ENCODE peak calls at places on chromosomes 12 and 14, in five cellular contexts. N is GM23338, Z is colonic mucosa, R is GM12865, W is brain microvascular endothelial cell. I is an unnamed sample.

GRCh38 chr12:32768518-32768917 is 12.8 kb upstream of the YARS2 start:
- DNase-seq in Z (no peak), R (no peak), W (no peak), N (no peak), I (no peak)

GRCh38 chr14:86217523-86217922 is 687.6 kb downstream of the FLRT2 start:
- DNase-seq in Z (no peak), R (no peak), W (no peak), N (peak; percentile 49), I (no peak)

GRCh38 chr12:49847161-49847560 is 4.3 kb upstream of the BCDIN3D start:
- DNase-seq in W (no peak), R (peak; percentile 35), Z (no peak), N (no peak), I (no peak)

GRCh38 chr12:75589801-75590200 is 78.4 kb upstream of the KRR1 start:
- DNase-seq in Z (no peak), W (no peak), N (no peak), R (no peak), I (no peak)

GRCh38 chr12:51994959-51995358 is 11.8 kb upstream of the TAMALIN start:
- DNase-seq in W (no peak), N (no peak), Z (no peak), R (no peak), I (no peak)

GRCh38 chr12:51475543-51475942 is 50.9 kb downstream of the SLC4A8 start:
- DNase-seq in N (no peak), Z (no peak), W (no peak), R (no peak), I (no peak)

GRCh38 chr14:21041676-21042433 is at the start of gene RNASE7:
- DNase-seq in N (no peak), Z (no peak), R (no peak), W (peak; percentile 48), I (no peak)

GRCh38 chr14:105187935-105188524 is 6.9 kb upstream of the NUDT14 start:
- DNase-seq in W (no peak), R (no peak), N (no peak), Z (peak; percentile 71), I (no peak)

GRCh38 chr14:68815288-68816182 is 22.7 kb upstream of the ZFP36L1 start:
- DNase-seq in R (peak; percentile 70), W (no peak), N (no peak), Z (no peak), I (no peak)

GRCh38 chr12:55823419-55823818 is 5.6 kb downstream of the ORMDL2 start:
- DNase-seq in R (no peak), Z (no peak), W (no peak), N (no peak), I (no peak)

GRCh38 chr12:55818140-55818728 is 393 bp downstream of the ORMDL2 start:
- DNase-seq in Z (no peak), R (no peak), W (no peak), N (no peak), I (no peak)

GRCh38 chr12:55822228-55822627 is 4.4 kb downstream of the ORMDL2 start:
- DNase-seq in R (no peak), Z (peak; percentile 37), N (peak; percentile 67), W (no peak), I (no peak)

GRCh38 chr12:55818886-55819285 is 1.0 kb downstream of the ORMDL2 start:
- DNase-seq in Z (no peak), N (no peak), W (no peak), R (no peak), I (no peak)

GRCh38 chr12:55820679-55821078 is 2.8 kb downstream of the ORMDL2 start:
- DNase-seq in N (peak; percentile 53), W (no peak), Z (no peak), R (no peak), I (no peak)
- TF ChIP-seq CTCF in N (peak; percentile 54), W (peak; percentile 45), Z (no peak), R (peak; percentile 4), I (peak; percentile 12)

GRCh38 chr14:32311294-32312009 is 17.6 kb upstream of the AKAP6 start:
- DNase-seq in R (no peak), W (no peak), Z (no peak), N (no peak), I (no peak)
- TF ChIP-seq CTCF in R (no peak), W (no peak), Z (no peak), N (no peak), I (no peak)

DNA sequence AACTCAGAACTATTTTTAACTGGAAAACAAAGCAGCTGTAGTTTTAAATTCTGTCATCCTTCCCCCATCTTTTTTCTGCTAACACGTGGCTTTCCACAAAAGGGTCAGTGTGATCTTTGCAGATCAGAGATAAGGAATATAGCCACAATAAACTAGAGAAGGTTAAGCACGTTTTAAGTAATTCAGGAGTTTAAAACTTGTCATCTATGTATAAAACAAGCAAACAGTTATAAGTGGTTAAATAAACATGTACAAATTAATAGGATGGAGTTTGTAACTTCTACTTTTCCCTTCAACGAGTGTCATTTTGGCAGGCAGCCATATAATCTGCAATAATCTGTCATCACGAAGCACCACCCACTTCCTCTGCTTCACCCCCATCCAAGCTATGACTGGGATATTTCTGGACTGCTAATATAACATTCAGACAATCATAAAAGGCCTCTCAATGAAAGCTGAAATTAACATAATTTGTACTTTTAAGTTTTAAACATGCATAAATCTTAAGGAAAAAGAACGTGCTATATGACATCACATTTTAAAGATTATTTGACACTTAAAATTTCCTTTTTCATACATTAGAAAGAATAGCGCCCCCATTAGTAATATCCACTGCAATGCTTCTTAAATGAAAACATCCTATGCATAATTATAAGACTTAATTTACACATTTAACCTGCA is 15.2 kb downstream of the TAOK3 start:
- DNase-seq in R (peak; percentile 86), W (peak; percentile 74), Z (peak; percentile 71), N (no peak), I (no peak)
- TF ChIP-seq CTCF in R (peak; percentile 25), W (no peak), Z (no peak), N (peak; percentile 50), I (no peak)

GRCh38 chr12:121933522-121934317 is 15.3 kb downstream of the CFAP251 start:
- DNase-seq in W (peak; percentile 37), N (peak; percentile 83), R (no peak), Z (no peak), I (no peak)
- TF ChIP-seq CTCF in W (peak; percentile 34), N (peak; percentile 36), R (no peak), Z (no peak), I (no peak)

GRCh38 chr12:117472983-117473382 is 111.6 kb upstream of the NOS1 start:
- DNase-seq in Z (peak; percentile 19), N (peak; percentile 92), R (no peak), W (no peak), I (peak; percentile 28)
- TF ChIP-seq CTCF in Z (no peak), N (peak; percentile 95), R (peak; percentile 19), W (peak; percentile 42), I (peak; percentile 68)

DNA sequence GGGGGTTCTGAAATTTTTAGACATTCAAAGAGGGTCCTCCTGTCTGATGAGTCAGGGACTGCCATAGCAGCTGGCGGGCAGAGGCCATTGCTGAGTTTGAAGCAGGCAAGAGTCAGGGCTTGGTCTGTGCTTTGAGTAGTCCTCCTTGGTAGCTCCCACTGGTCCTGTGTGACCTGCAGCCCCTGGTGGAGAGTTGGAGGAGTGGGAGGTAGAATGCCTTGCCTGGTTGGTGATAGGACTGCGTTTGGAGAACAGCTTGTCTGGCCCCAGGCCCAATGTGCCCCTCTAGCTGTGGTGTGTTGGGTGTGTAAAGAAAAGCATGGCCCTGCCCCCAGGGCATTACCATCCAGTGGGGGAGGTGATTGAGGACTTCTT is 116.7 kb downstream of the BEGAIN start:
- DNase-seq in R (no peak), W (no peak), Z (no peak), N (no peak), I (no peak)
- TF ChIP-seq CTCF in R (no peak), W (peak; percentile 21), Z (no peak), N (no peak), I (peak; percentile 9)